ENCODE peak calls at places on chromosomes 2 and 18, in nine cellular contexts. One of them, this sample, is unnamed.

GRCh38 chr2:120919771-120920437 is 184.2 kb downstream of the GLI2 start:
- DNase-seq in WTC11: no peak
- DNase-seq in tibial nerve: no peak
- DNase-seq in T follicular helper cell: no peak
- DNase-seq in stimulated activated CD8-positive, alpha-beta memory T cell treated with anti-CD3 and anti-CD28 coated beads, Interleukin-4, amount 100 ng/mL, for 4 hours: no peak
- DNase-seq in neural crest cell: no peak
- DNase-seq in left ventricle myocardium inferior: peak; percentile 49
- DNase-seq in stimulated activated CD4-positive, alpha-beta T cell treated with anti-CD3 and anti-CD28 coated beads, Interleukin-12 subunit alpha, Interleukin-12 subunit beta, amount 100 ng/mL, for 4 hours: no peak
- DNase-seq in lung: no peak
- DNase-seq in this sample: no peak

GRCh38 chr2:101253013-101253712 is 477 bp downstream of the CNOT11 start:
- DNase-seq in stimulated activated CD4-positive, alpha-beta T cell treated with anti-CD3 and anti-CD28 coated beads, Interleukin-12 subunit alpha, Interleukin-12 subunit beta, amount 100 ng/mL, for 4 hours: peak; percentile 62
- DNase-seq in lung: peak; percentile 67
- DNase-seq in neural crest cell: no peak
- DNase-seq in WTC11: peak; percentile 66
- DNase-seq in T follicular helper cell: peak; percentile 59
- DNase-seq in stimulated activated CD8-positive, alpha-beta memory T cell treated with anti-CD3 and anti-CD28 coated beads, Interleukin-4, amount 100 ng/mL, for 4 hours: peak; percentile 52
- DNase-seq in left ventricle myocardium inferior: peak; percentile 51
- DNase-seq in tibial nerve: peak; percentile 23
- DNase-seq in this sample: peak; percentile 65

GRCh38 chr2:19933351-19933981 is 31.7 kb upstream of the TTC32 start:
- DNase-seq in left ventricle myocardium inferior: no peak
- DNase-seq in tibial nerve: no peak
- DNase-seq in stimulated activated CD8-positive, alpha-beta memory T cell treated with anti-CD3 and anti-CD28 coated beads, Interleukin-4, amount 100 ng/mL, for 4 hours: no peak
- DNase-seq in WTC11: no peak
- DNase-seq in stimulated activated CD4-positive, alpha-beta T cell treated with anti-CD3 and anti-CD28 coated beads, Interleukin-12 subunit alpha, Interleukin-12 subunit beta, amount 100 ng/mL, for 4 hours: no peak
- DNase-seq in neural crest cell: no peak
- DNase-seq in lung: no peak
- DNase-seq in T follicular helper cell: no peak
- DNase-seq in this sample: no peak

GRCh38 chr18:27921392-27921791 is 255.5 kb downstream of the CDH2 start:
- DNase-seq in stimulated activated CD8-positive, alpha-beta memory T cell treated with anti-CD3 and anti-CD28 coated beads, Interleukin-4, amount 100 ng/mL, for 4 hours: no peak
- DNase-seq in WTC11: no peak
- DNase-seq in lung: no peak
- DNase-seq in T follicular helper cell: no peak
- DNase-seq in neural crest cell: no peak
- DNase-seq in tibial nerve: no peak
- DNase-seq in stimulated activated CD4-positive, alpha-beta T cell treated with anti-CD3 and anti-CD28 coated beads, Interleukin-12 subunit alpha, Interleukin-12 subunit beta, amount 100 ng/mL, for 4 hours: no peak
- DNase-seq in left ventricle myocardium inferior: no peak
- DNase-seq in this sample: no peak

GRCh38 chr2:239312741-239313246 is 88.0 kb downstream of the HDAC4 start:
- DNase-seq in WTC11: no peak
- DNase-seq in stimulated activated CD8-positive, alpha-beta memory T cell treated with anti-CD3 and anti-CD28 coated beads, Interleukin-4, amount 100 ng/mL, for 4 hours: no peak
- DNase-seq in neural crest cell: no peak
- DNase-seq in stimulated activated CD4-positive, alpha-beta T cell treated with anti-CD3 and anti-CD28 coated beads, Interleukin-12 subunit alpha, Interleukin-12 subunit beta, amount 100 ng/mL, for 4 hours: no peak
- DNase-seq in tibial nerve: no peak
- DNase-seq in left ventricle myocardium inferior: peak; percentile 43
- DNase-seq in T follicular helper cell: no peak
- DNase-seq in lung: no peak
- DNase-seq in this sample: no peak

GRCh38 chr2:106642679-106643078 is 155.5 kb downstream of the CD8B2 start:
- DNase-seq in WTC11: no peak
- DNase-seq in lung: no peak
- DNase-seq in T follicular helper cell: no peak
- DNase-seq in neural crest cell: no peak
- DNase-seq in stimulated activated CD4-positive, alpha-beta T cell treated with anti-CD3 and anti-CD28 coated beads, Interleukin-12 subunit alpha, Interleukin-12 subunit beta, amount 100 ng/mL, for 4 hours: no peak
- DNase-seq in tibial nerve: no peak
- DNase-seq in stimulated activated CD8-positive, alpha-beta memory T cell treated with anti-CD3 and anti-CD28 coated beads, Interleukin-4, amount 100 ng/mL, for 4 hours: no peak
- DNase-seq in left ventricle myocardium inferior: no peak
- DNase-seq in this sample: no peak

GRCh38 chr18:58095251-58095650 is 51.2 kb downstream of the NEDD4L start:
- DNase-seq in stimulated activated CD8-positive, alpha-beta memory T cell treated with anti-CD3 and anti-CD28 coated beads, Interleukin-4, amount 100 ng/mL, for 4 hours: no peak
- DNase-seq in lung: no peak
- DNase-seq in T follicular helper cell: no peak
- DNase-seq in neural crest cell: no peak
- DNase-seq in WTC11: peak; percentile 23
- DNase-seq in left ventricle myocardium inferior: no peak
- DNase-seq in tibial nerve: no peak
- DNase-seq in stimulated activated CD4-positive, alpha-beta T cell treated with anti-CD3 and anti-CD28 coated beads, Interleukin-12 subunit alpha, Interleukin-12 subunit beta, amount 100 ng/mL, for 4 hours: no peak
- DNase-seq in this sample: no peak

GRCh38 chr2:200007291-200007690 is 51.9 kb downstream of the MAIP1 start:
- DNase-seq in neural crest cell: no peak
- DNase-seq in lung: no peak
- DNase-seq in tibial nerve: no peak
- DNase-seq in stimulated activated CD8-positive, alpha-beta memory T cell treated with anti-CD3 and anti-CD28 coated beads, Interleukin-4, amount 100 ng/mL, for 4 hours: no peak
- DNase-seq in left ventricle myocardium inferior: no peak
- DNase-seq in WTC11: no peak
- DNase-seq in T follicular helper cell: no peak
- DNase-seq in stimulated activated CD4-positive, alpha-beta T cell treated with anti-CD3 and anti-CD28 coated beads, Interleukin-12 subunit alpha, Interleukin-12 subunit beta, amount 100 ng/mL, for 4 hours: no peak
- DNase-seq in this sample: no peak

GRCh38 chr18:9577361-9577760 is 37.0 kb downstream of the PPP4R1 start:
- DNase-seq in lung: no peak
- DNase-seq in tibial nerve: no peak
- DNase-seq in neural crest cell: no peak
- DNase-seq in WTC11: no peak
- DNase-seq in stimulated activated CD8-positive, alpha-beta memory T cell treated with anti-CD3 and anti-CD28 coated beads, Interleukin-4, amount 100 ng/mL, for 4 hours: no peak
- DNase-seq in left ventricle myocardium inferior: no peak
- DNase-seq in stimulated activated CD4-positive, alpha-beta T cell treated with anti-CD3 and anti-CD28 coated beads, Interleukin-12 subunit alpha, Interleukin-12 subunit beta, amount 100 ng/mL, for 4 hours: no peak
- DNase-seq in T follicular helper cell: no peak
- DNase-seq in this sample: no peak

GRCh38 chr18:57210101-57210661 is 63.3 kb downstream of the BOD1L2 start:
- DNase-seq in stimulated activated CD8-positive, alpha-beta memory T cell treated with anti-CD3 and anti-CD28 coated beads, Interleukin-4, amount 100 ng/mL, for 4 hours: no peak
- DNase-seq in lung: no peak
- DNase-seq in WTC11: peak; percentile 52
- DNase-seq in neural crest cell: peak; percentile 6
- DNase-seq in left ventricle myocardium inferior: peak; percentile 20
- DNase-seq in T follicular helper cell: no peak
- DNase-seq in tibial nerve: peak; percentile 14
- DNase-seq in stimulated activated CD4-positive, alpha-beta T cell treated with anti-CD3 and anti-CD28 coated beads, Interleukin-12 subunit alpha, Interleukin-12 subunit beta, amount 100 ng/mL, for 4 hours: no peak
- DNase-seq in this sample: no peak

GRCh38 chr2:118845843-118846666 is 1.4 kb downstream of the EN1 start:
- DNase-seq in stimulated activated CD4-positive, alpha-beta T cell treated with anti-CD3 and anti-CD28 coated beads, Interleukin-12 subunit alpha, Interleukin-12 subunit beta, amount 100 ng/mL, for 4 hours: no peak
- DNase-seq in T follicular helper cell: no peak
- DNase-seq in left ventricle myocardium inferior: no peak
- DNase-seq in tibial nerve: no peak
- DNase-seq in neural crest cell: peak; percentile 22
- DNase-seq in lung: no peak
- DNase-seq in WTC11: no peak
- DNase-seq in stimulated activated CD8-positive, alpha-beta memory T cell treated with anti-CD3 and anti-CD28 coated beads, Interleukin-4, amount 100 ng/mL, for 4 hours: no peak
- DNase-seq in this sample: no peak

GRCh38 chr2:98804736-98805135 is 73.8 kb upstream of the MGAT4A start:
- DNase-seq in lung: peak; percentile 18
- DNase-seq in left ventricle myocardium inferior: no peak
- DNase-seq in WTC11: no peak
- DNase-seq in tibial nerve: no peak
- DNase-seq in stimulated activated CD4-positive, alpha-beta T cell treated with anti-CD3 and anti-CD28 coated beads, Interleukin-12 subunit alpha, Interleukin-12 subunit beta, amount 100 ng/mL, for 4 hours: no peak
- DNase-seq in T follicular helper cell: no peak
- DNase-seq in stimulated activated CD8-positive, alpha-beta memory T cell treated with anti-CD3 and anti-CD28 coated beads, Interleukin-4, amount 100 ng/mL, for 4 hours: no peak
- DNase-seq in neural crest cell: no peak
- DNase-seq in this sample: no peak

GRCh38 chr2:39492095-39492590 is 55.1 kb upstream of the MAP4K3 start:
- DNase-seq in T follicular helper cell: no peak
- DNase-seq in neural crest cell: no peak
- DNase-seq in left ventricle myocardium inferior: no peak
- DNase-seq in stimulated activated CD4-positive, alpha-beta T cell treated with anti-CD3 and anti-CD28 coated beads, Interleukin-12 subunit alpha, Interleukin-12 subunit beta, amount 100 ng/mL, for 4 hours: no peak
- DNase-seq in WTC11: no peak
- DNase-seq in tibial nerve: no peak
- DNase-seq in lung: no peak
- DNase-seq in stimulated activated CD8-positive, alpha-beta memory T cell treated with anti-CD3 and anti-CD28 coated beads, Interleukin-4, amount 100 ng/mL, for 4 hours: no peak
- DNase-seq in this sample: no peak

GRCh38 chr2:157572725-157573124 is 55.9 kb downstream of the ACVR1C start:
- DNase-seq in left ventricle myocardium inferior: no peak
- DNase-seq in lung: no peak
- DNase-seq in stimulated activated CD4-positive, alpha-beta T cell treated with anti-CD3 and anti-CD28 coated beads, Interleukin-12 subunit alpha, Interleukin-12 subunit beta, amount 100 ng/mL, for 4 hours: no peak
- DNase-seq in stimulated activated CD8-positive, alpha-beta memory T cell treated with anti-CD3 and anti-CD28 coated beads, Interleukin-4, amount 100 ng/mL, for 4 hours: no peak
- DNase-seq in WTC11: no peak
- DNase-seq in neural crest cell: no peak
- DNase-seq in T follicular helper cell: no peak
- DNase-seq in tibial nerve: no peak
- DNase-seq in this sample: no peak

GRCh38 chr2:479031-479430 is 191.1 kb upstream of the ALKAL2 start:
- DNase-seq in T follicular helper cell: no peak
- DNase-seq in stimulated activated CD8-positive, alpha-beta memory T cell treated with anti-CD3 and anti-CD28 coated beads, Interleukin-4, amount 100 ng/mL, for 4 hours: no peak
- DNase-seq in WTC11: peak; percentile 39
- DNase-seq in stimulated activated CD4-positive, alpha-beta T cell treated with anti-CD3 and anti-CD28 coated beads, Interleukin-12 subunit alpha, Interleukin-12 subunit beta, amount 100 ng/mL, for 4 hours: no peak
- DNase-seq in neural crest cell: no peak
- DNase-seq in left ventricle myocardium inferior: no peak
- DNase-seq in tibial nerve: no peak
- DNase-seq in lung: no peak
- DNase-seq in this sample: no peak

GRCh38 chr2:172373761-172374160 is 53.6 kb upstream of the ITGA6 start:
- DNase-seq in T follicular helper cell: no peak
- DNase-seq in stimulated activated CD8-positive, alpha-beta memory T cell treated with anti-CD3 and anti-CD28 coated beads, Interleukin-4, amount 100 ng/mL, for 4 hours: no peak
- DNase-seq in neural crest cell: no peak
- DNase-seq in lung: no peak
- DNase-seq in WTC11: no peak
- DNase-seq in left ventricle myocardium inferior: no peak
- DNase-seq in tibial nerve: no peak
- DNase-seq in stimulated activated CD4-positive, alpha-beta T cell treated with anti-CD3 and anti-CD28 coated beads, Interleukin-12 subunit alpha, Interleukin-12 subunit beta, amount 100 ng/mL, for 4 hours: no peak
- DNase-seq in this sample: no peak

GRCh38 chr2:69549421-69549820 is 94.1 kb downstream of the AAK1 start:
- DNase-seq in left ventricle myocardium inferior: no peak
- DNase-seq in tibial nerve: no peak
- DNase-seq in neural crest cell: no peak
- DNase-seq in WTC11: no peak
- DNase-seq in stimulated activated CD4-positive, alpha-beta T cell treated with anti-CD3 and anti-CD28 coated beads, Interleukin-12 subunit alpha, Interleukin-12 subunit beta, amount 100 ng/mL, for 4 hours: no peak
- DNase-seq in lung: no peak
- DNase-seq in T follicular helper cell: no peak
- DNase-seq in stimulated activated CD8-positive, alpha-beta memory T cell treated with anti-CD3 and anti-CD28 coated beads, Interleukin-4, amount 100 ng/mL, for 4 hours: no peak
- DNase-seq in this sample: no peak

GRCh38 chr2:181172676-181173075 is 192.3 kb downstream of the UBE2E3 start:
- DNase-seq in tibial nerve: no peak
- DNase-seq in stimulated activated CD8-positive, alpha-beta memory T cell treated with anti-CD3 and anti-CD28 coated beads, Interleukin-4, amount 100 ng/mL, for 4 hours: no peak
- DNase-seq in lung: no peak
- DNase-seq in left ventricle myocardium inferior: no peak
- DNase-seq in stimulated activated CD4-positive, alpha-beta T cell treated with anti-CD3 and anti-CD28 coated beads, Interleukin-12 subunit alpha, Interleukin-12 subunit beta, amount 100 ng/mL, for 4 hours: no peak
- DNase-seq in neural crest cell: no peak
- DNase-seq in T follicular helper cell: no peak
- DNase-seq in WTC11: no peak
- DNase-seq in this sample: no peak

GRCh38 chr2:37711308-37711731 is 39.9 kb upstream of the CDC42EP3 start:
- DNase-seq in neural crest cell: no peak
- DNase-seq in tibial nerve: no peak
- DNase-seq in T follicular helper cell: no peak
- DNase-seq in stimulated activated CD4-positive, alpha-beta T cell treated with anti-CD3 and anti-CD28 coated beads, Interleukin-12 subunit alpha, Interleukin-12 subunit beta, amount 100 ng/mL, for 4 hours: no peak
- DNase-seq in lung: peak; percentile 68
- DNase-seq in WTC11: peak; percentile 17
- DNase-seq in left ventricle myocardium inferior: no peak
- DNase-seq in stimulated activated CD8-positive, alpha-beta memory T cell treated with anti-CD3 and anti-CD28 coated beads, Interleukin-4, amount 100 ng/mL, for 4 hours: peak; percentile 0
- DNase-seq in this sample: no peak

GRCh38 chr2:80624062-80624461 is 319.5 kb upstream of the LRRTM1 start:
- DNase-seq in stimulated activated CD8-positive, alpha-beta memory T cell treated with anti-CD3 and anti-CD28 coated beads, Interleukin-4, amount 100 ng/mL, for 4 hours: no peak
- DNase-seq in WTC11: no peak
- DNase-seq in lung: no peak
- DNase-seq in left ventricle myocardium inferior: no peak
- DNase-seq in neural crest cell: no peak
- DNase-seq in tibial nerve: no peak
- DNase-seq in stimulated activated CD4-positive, alpha-beta T cell treated with anti-CD3 and anti-CD28 coated beads, Interleukin-12 subunit alpha, Interleukin-12 subunit beta, amount 100 ng/mL, for 4 hours: no peak
- DNase-seq in T follicular helper cell: no peak
- DNase-seq in this sample: no peak

GRCh38 chr2:36780231-36780808 is 83.8 kb downstream of the VIT start:
- DNase-seq in neural crest cell: no peak
- DNase-seq in stimulated activated CD8-positive, alpha-beta memory T cell treated with anti-CD3 and anti-CD28 coated beads, Interleukin-4, amount 100 ng/mL, for 4 hours: no peak
- DNase-seq in left ventricle myocardium inferior: no peak
- DNase-seq in WTC11: no peak
- DNase-seq in lung: no peak
- DNase-seq in stimulated activated CD4-positive, alpha-beta T cell treated with anti-CD3 and anti-CD28 coated beads, Interleukin-12 subunit alpha, Interleukin-12 subunit beta, amount 100 ng/mL, for 4 hours: no peak
- DNase-seq in T follicular helper cell: no peak
- DNase-seq in tibial nerve: peak; percentile 49
- DNase-seq in this sample: no peak

GRCh38 chr2:170571612-170572011 is 143.5 kb upstream of the SP5 start:
- DNase-seq in lung: no peak
- DNase-seq in T follicular helper cell: no peak
- DNase-seq in tibial nerve: no peak
- DNase-seq in left ventricle myocardium inferior: no peak
- DNase-seq in neural crest cell: no peak
- DNase-seq in stimulated activated CD4-positive, alpha-beta T cell treated with anti-CD3 and anti-CD28 coated beads, Interleukin-12 subunit alpha, Interleukin-12 subunit beta, amount 100 ng/mL, for 4 hours: no peak
- DNase-seq in stimulated activated CD8-positive, alpha-beta memory T cell treated with anti-CD3 and anti-CD28 coated beads, Interleukin-4, amount 100 ng/mL, for 4 hours: no peak
- DNase-seq in WTC11: no peak
- DNase-seq in this sample: no peak

GRCh38 chr2:206611736-206612135 is 30.6 kb upstream of the FAM237A start:
- DNase-seq in stimulated activated CD4-positive, alpha-beta T cell treated with anti-CD3 and anti-CD28 coated beads, Interleukin-12 subunit alpha, Interleukin-12 subunit beta, amount 100 ng/mL, for 4 hours: no peak
- DNase-seq in WTC11: no peak
- DNase-seq in lung: no peak
- DNase-seq in neural crest cell: no peak
- DNase-seq in tibial nerve: no peak
- DNase-seq in stimulated activated CD8-positive, alpha-beta memory T cell treated with anti-CD3 and anti-CD28 coated beads, Interleukin-4, amount 100 ng/mL, for 4 hours: no peak
- DNase-seq in T follicular helper cell: no peak
- DNase-seq in left ventricle myocardium inferior: no peak
- DNase-seq in this sample: no peak

GRCh38 chr2:27494944-27495554 is at the start of gene FNDC4:
- DNase-seq in lung: no peak
- DNase-seq in T follicular helper cell: no peak
- DNase-seq in WTC11: peak; percentile 68
- DNase-seq in neural crest cell: peak; percentile 38
- DNase-seq in left ventricle myocardium inferior: peak; percentile 31
- DNase-seq in stimulated activated CD8-positive, alpha-beta memory T cell treated with anti-CD3 and anti-CD28 coated beads, Interleukin-4, amount 100 ng/mL, for 4 hours: no peak
- DNase-seq in tibial nerve: no peak
- DNase-seq in stimulated activated CD4-positive, alpha-beta T cell treated with anti-CD3 and anti-CD28 coated beads, Interleukin-12 subunit alpha, Interleukin-12 subunit beta, amount 100 ng/mL, for 4 hours: no peak
- DNase-seq in this sample: no peak

GRCh38 chr2:123826729-123827271 is 198.3 kb upstream of the CNTNAP5 start:
- DNase-seq in tibial nerve: no peak
- DNase-seq in T follicular helper cell: no peak
- DNase-seq in lung: no peak
- DNase-seq in neural crest cell: no peak
- DNase-seq in stimulated activated CD4-positive, alpha-beta T cell treated with anti-CD3 and anti-CD28 coated beads, Interleukin-12 subunit alpha, Interleukin-12 subunit beta, amount 100 ng/mL, for 4 hours: no peak
- DNase-seq in stimulated activated CD8-positive, alpha-beta memory T cell treated with anti-CD3 and anti-CD28 coated beads, Interleukin-4, amount 100 ng/mL, for 4 hours: no peak
- DNase-seq in left ventricle myocardium inferior: no peak
- DNase-seq in WTC11: no peak
- DNase-seq in this sample: no peak

GRCh38 chr2:236242057-236242495 is 22.1 kb downstream of the ASB18 start:
- DNase-seq in stimulated activated CD8-positive, alpha-beta memory T cell treated with anti-CD3 and anti-CD28 coated beads, Interleukin-4, amount 100 ng/mL, for 4 hours: no peak
- DNase-seq in WTC11: no peak
- DNase-seq in lung: no peak
- DNase-seq in T follicular helper cell: no peak
- DNase-seq in neural crest cell: no peak
- DNase-seq in left ventricle myocardium inferior: no peak
- DNase-seq in stimulated activated CD4-positive, alpha-beta T cell treated with anti-CD3 and anti-CD28 coated beads, Interleukin-12 subunit alpha, Interleukin-12 subunit beta, amount 100 ng/mL, for 4 hours: no peak
- DNase-seq in tibial nerve: no peak
- DNase-seq in this sample: no peak

GRCh38 chr2:216649573-216649972 is 16.4 kb downstream of the IGFBP2 start:
- DNase-seq in T follicular helper cell: no peak
- DNase-seq in lung: no peak
- DNase-seq in tibial nerve: no peak
- DNase-seq in stimulated activated CD4-positive, alpha-beta T cell treated with anti-CD3 and anti-CD28 coated beads, Interleukin-12 subunit alpha, Interleukin-12 subunit beta, amount 100 ng/mL, for 4 hours: no peak
- DNase-seq in stimulated activated CD8-positive, alpha-beta memory T cell treated with anti-CD3 and anti-CD28 coated beads, Interleukin-4, amount 100 ng/mL, for 4 hours: no peak
- DNase-seq in WTC11: no peak
- DNase-seq in neural crest cell: no peak
- DNase-seq in left ventricle myocardium inferior: no peak
- DNase-seq in this sample: no peak

GRCh38 chr2:66445781-66446177 is 10.9 kb downstream of the MEIS1 start:
- DNase-seq in stimulated activated CD4-positive, alpha-beta T cell treated with anti-CD3 and anti-CD28 coated beads, Interleukin-12 subunit alpha, Interleukin-12 subunit beta, amount 100 ng/mL, for 4 hours: no peak
- DNase-seq in neural crest cell: no peak
- DNase-seq in stimulated activated CD8-positive, alpha-beta memory T cell treated with anti-CD3 and anti-CD28 coated beads, Interleukin-4, amount 100 ng/mL, for 4 hours: no peak
- DNase-seq in WTC11: peak; percentile 62
- DNase-seq in left ventricle myocardium inferior: no peak
- DNase-seq in lung: no peak
- DNase-seq in tibial nerve: no peak
- DNase-seq in T follicular helper cell: no peak
- DNase-seq in this sample: no peak

GRCh38 chr2:210421916-210422315 is 54.6 kb downstream of the LANCL1 start:
- DNase-seq in T follicular helper cell: no peak
- DNase-seq in left ventricle myocardium inferior: no peak
- DNase-seq in lung: no peak
- DNase-seq in stimulated activated CD4-positive, alpha-beta T cell treated with anti-CD3 and anti-CD28 coated beads, Interleukin-12 subunit alpha, Interleukin-12 subunit beta, amount 100 ng/mL, for 4 hours: no peak
- DNase-seq in WTC11: no peak
- DNase-seq in neural crest cell: no peak
- DNase-seq in tibial nerve: no peak
- DNase-seq in stimulated activated CD8-positive, alpha-beta memory T cell treated with anti-CD3 and anti-CD28 coated beads, Interleukin-4, amount 100 ng/mL, for 4 hours: no peak
- DNase-seq in this sample: no peak

GRCh38 chr2:188367164-188367563 is 75.5 kb downstream of the GULP1 start:
- DNase-seq in neural crest cell: no peak
- DNase-seq in left ventricle myocardium inferior: no peak
- DNase-seq in tibial nerve: no peak
- DNase-seq in stimulated activated CD4-positive, alpha-beta T cell treated with anti-CD3 and anti-CD28 coated beads, Interleukin-12 subunit alpha, Interleukin-12 subunit beta, amount 100 ng/mL, for 4 hours: no peak
- DNase-seq in lung: no peak
- DNase-seq in T follicular helper cell: no peak
- DNase-seq in stimulated activated CD8-positive, alpha-beta memory T cell treated with anti-CD3 and anti-CD28 coated beads, Interleukin-4, amount 100 ng/mL, for 4 hours: no peak
- DNase-seq in WTC11: no peak
- DNase-seq in this sample: no peak